ENCODE peak calls at places on chromosomes 7 and 10, in five cellular contexts. D is thyroid gland; A is cardiac muscle cell; M is endothelial cell of umbilical vein; J is effector memory CD4-positive, alpha-beta T cell. C is an unnamed sample. For H3K4me1, the result is how much of the 10 kb centered on the place peaks cover.

GRCh38 chr7:139358541-139359365 is 941 bp upstream of the LUC7L2 start:
- DNase-seq in D (no peak), A (no peak), M (peak), J (peak), C (no peak)

GRCh38 chr7:44961844-44962482 is 16.9 kb downstream of the MYO1G start:
- DNase-seq in D (no peak), A (no peak), M (no peak), J (no peak), C (no peak)

GRCh38 chr10:94785211-94785610 is 22.7 kb downstream of the CYP2C19 start:
- DNase-seq in D (no peak), A (no peak), M (no peak), J (no peak), C (no peak)

GRCh38 chr7:159035571-159036073 is 109.0 kb downstream of the VIPR2 start:
- DNase-seq in D (no peak), A (no peak), M (no peak), J (no peak), C (peak)

GRCh38 chr10:75397571-75397921 is 4.0 kb downstream of the ZNF503 start:
- DNase-seq in D (no peak), A (peak), M (peak), J (no peak), C (no peak)

GRCh38 chr7:121803041-121803440 is 69.9 kb upstream of the PTPRZ1 start:
- DNase-seq in D (no peak), A (no peak), M (no peak), J (no peak), C (no peak)

GRCh38 chr10:71927669-71928592 is 36.3 kb upstream of the CHST3 start:
- DNase-seq in D (no peak), A (no peak), M (no peak), J (no peak), C (no peak)

GRCh38 chr10:35765039-35765662 is 123.1 kb upstream of the FZD8 start:
- DNase-seq in D (peak), A (no peak), M (no peak), J (no peak), C (no peak)

GRCh38 chr10:29688230-29688634 is 53.5 kb upstream of the SVIL start:
- DNase-seq in D (no peak), A (peak), M (peak), J (no peak), C (no peak)

GRCh38 chr7:24827027-24827426 is 69.8 kb upstream of the GSDME start:
- DNase-seq in D (no peak), A (no peak), M (no peak), J (no peak), C (no peak)

DNA sequence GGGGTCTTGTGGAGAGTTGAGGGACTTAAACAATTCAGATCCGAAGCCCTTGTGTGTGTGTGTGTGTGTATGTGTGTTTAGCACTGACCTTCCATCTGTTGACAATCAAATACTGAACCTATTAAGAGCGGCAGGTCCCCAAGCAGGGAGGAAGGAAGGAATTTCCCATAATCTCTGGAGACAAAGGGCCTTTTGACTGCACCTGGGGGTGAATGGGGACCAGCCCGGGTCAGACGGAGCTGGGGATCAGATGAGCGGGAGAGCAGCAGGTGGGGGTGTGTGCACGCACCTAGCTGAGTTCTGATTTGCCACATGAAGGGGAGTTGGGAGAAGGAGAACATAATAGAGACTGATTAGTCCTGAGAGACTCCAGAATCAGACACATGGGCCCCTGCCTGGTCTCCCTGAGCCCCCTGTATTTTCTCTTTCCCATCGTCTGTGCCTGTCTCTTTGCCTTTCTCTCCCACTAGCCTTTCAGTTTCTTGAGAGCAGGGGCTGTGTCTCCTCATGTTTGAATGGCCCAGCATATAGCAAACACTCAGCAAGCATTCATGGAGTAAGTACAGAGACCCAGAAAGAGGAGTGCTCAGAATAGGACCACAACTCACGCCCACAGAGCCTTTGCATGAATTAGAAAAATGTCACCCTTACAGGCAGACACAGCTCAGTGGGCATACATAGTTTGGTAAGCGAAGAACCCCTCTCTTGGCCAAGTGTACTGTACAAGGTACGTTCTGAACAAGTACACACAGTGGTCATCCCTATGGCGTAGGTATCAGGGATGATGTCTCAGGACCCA is 288.3 kb upstream of the HABP2 start:
- DNase-seq in D (no peak), A (no peak), M (no peak), J (no peak), C (no peak)
- H3K4me1 ChIP-seq in D (under half), A (under half), M (under half), J (under half), C (under half)

DNA sequence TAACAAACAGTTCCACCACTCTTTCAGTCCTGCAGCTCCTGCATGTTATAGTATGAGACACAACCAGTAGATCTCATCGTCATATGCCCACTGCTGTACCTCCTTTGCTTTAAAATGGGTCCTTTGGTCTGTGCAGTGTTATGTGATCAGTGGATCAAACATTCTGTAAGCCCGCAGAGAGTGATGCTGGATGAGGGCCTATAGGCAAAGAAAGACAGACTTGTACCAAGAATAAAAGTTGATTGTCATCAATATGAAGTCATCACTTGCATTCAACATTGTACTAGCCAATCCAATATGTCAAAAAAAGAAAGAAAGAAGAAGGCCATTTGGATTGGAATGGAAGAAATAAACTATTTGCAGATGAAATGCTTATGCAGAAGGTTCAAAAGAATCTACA is 79.8 kb upstream of the PHYHIPL start:
- DNase-seq in D (no peak), A (no peak), M (no peak), J (no peak), C (no peak)
- H3K27ac ChIP-seq in D (no peak), A (no peak), M (no peak), J (no peak), C (no peak)

GRCh38 chr7:132055331-132056120 is 499.1 kb upstream of the PODXL start:
- DNase-seq in D (no peak), A (no peak), M (no peak), J (no peak), C (no peak)
- H3K4me1 ChIP-seq in D (under half), A (under half), M (under half), J (under half), C (under half)

GRCh38 chr10:73873843-73874215 is 526 bp downstream of the CAMK2G start:
- DNase-seq in D (no peak), A (no peak), M (no peak), J (no peak), C (no peak)

GRCh38 chr10:73871295-73871914 is 3.0 kb downstream of the CAMK2G start:
- DNase-seq in D (no peak), A (no peak), M (no peak), J (no peak), C (no peak)

GRCh38 chr10:73874267-73875138 is at the start of gene CAMK2G:
- DNase-seq in D (peak), A (peak), M (peak), J (peak), C (peak)

GRCh38 chr10:73873163-73873842 is 1.1 kb downstream of the CAMK2G start:
- DNase-seq in D (no peak), A (no peak), M (no peak), J (no peak), C (no peak)

GRCh38 chr10:73871915-73872710 is 2.2 kb downstream of the CAMK2G start:
- DNase-seq in D (no peak), A (no peak), M (no peak), J (no peak), C (no peak)
- H3K27ac ChIP-seq in D (no peak), A (no peak), M (no peak), J (peak), C (peak)

DNA sequence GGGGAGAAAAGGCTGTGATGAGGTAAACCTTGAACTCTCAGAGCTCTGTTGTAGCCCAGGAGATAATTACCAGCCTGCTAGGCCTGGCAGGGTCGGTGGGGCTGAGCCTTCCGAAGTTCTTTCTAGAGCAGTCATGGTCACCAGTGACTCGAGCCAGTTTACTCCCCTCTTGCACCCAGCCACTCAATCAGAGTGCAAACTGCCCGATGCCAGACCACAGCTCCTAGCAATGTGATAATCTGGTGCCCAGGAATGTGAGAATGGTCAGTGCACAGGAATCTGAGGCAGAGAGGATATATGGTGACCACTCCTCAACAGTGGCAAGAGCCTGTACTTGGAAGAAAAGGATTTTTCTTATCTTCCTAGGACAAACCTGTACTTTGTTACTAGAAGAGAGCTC is 46.4 kb upstream of the KMT2E start:
- DNase-seq in D (no peak), A (no peak), M (no peak), J (no peak), C (no peak)
- H3K4me1 ChIP-seq in D (under half), A (under half), M (under half), J (under half), C (half or more)

GRCh38 chr10:123862421-123863188 is 29.0 kb downstream of the CPXM2 start:
- DNase-seq in D (no peak), A (no peak), M (no peak), J (no peak), C (no peak)
- H3K27ac ChIP-seq in D (no peak), A (no peak), M (no peak), J (no peak), C (no peak)

GRCh38 chr7:93747019-93747418 is 143.5 kb downstream of the TFPI2 start:
- DNase-seq in D (no peak), A (no peak), M (no peak), J (no peak), C (no peak)
- H3K4me1 ChIP-seq in D (under half), A (under half), M (under half), J (under half), C (under half)

DNA sequence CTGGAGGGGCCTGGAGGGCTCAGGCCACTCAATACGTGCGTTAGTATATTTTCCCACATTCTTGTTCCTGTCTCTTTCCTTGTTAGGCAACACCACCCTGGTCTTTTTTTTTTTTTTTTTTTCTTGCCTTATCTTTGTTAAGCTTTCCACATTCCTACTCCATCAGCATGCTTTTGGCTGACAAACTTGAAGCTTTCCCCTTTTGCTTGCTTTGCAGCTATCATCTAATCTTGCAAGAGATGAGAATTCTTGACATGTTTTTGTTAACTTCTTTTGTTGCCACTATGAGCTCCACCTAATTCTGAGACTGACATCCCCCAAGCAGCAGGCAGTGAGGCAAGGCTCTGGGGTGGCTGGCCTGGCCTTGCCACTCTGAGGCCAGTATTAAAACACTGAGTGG is 52.5 kb upstream of the NRP1 start:
- DNase-seq in D (no peak), A (no peak), M (no peak), J (no peak), C (no peak)
- H3K27ac ChIP-seq in D (no peak), A (no peak), M (no peak), J (no peak), C (no peak)